ENCODE peak calls at places on chromosomes 5 and 9, in nine cellular contexts. E is T-cell; G is HuH-7; T is naive B cell; K is T-helper 2 cell; M is stimulated activated CD4-positive, alpha-beta T cell treated with anti-CD3 and anti-CD28 coated beads, Interleukin-4, amount 100 ng/mL, for 48 hours; J is left lung; R is Peyer's patch; O is EL. Z is an unnamed sample.

GRCh38 chr5:143023447-143024096 is 253.4 kb downstream of the ARHGAP26 start:
- DNase-seq in M (no peak), G (no peak), K (peak), R (no peak), E (no peak), O (peak), T (no peak), J (no peak), Z (no peak)

GRCh38 chr5:163914911-163915310 is 409.5 kb downstream of the MAT2B start:
- DNase-seq in G (no peak), E (peak), O (no peak), K (no peak), J (peak), R (peak), T (peak), M (no peak), Z (no peak)

GRCh38 chr5:160369990-160370712 is at the start of gene C1QTNF2:
- DNase-seq in R (no peak), J (peak), M (no peak), K (no peak), O (peak), T (no peak), G (peak), E (no peak), Z (peak)

GRCh38 chr9:37939575-37940095 is 35.7 kb upstream of the SLC25A51 start:
- DNase-seq in E (no peak), O (no peak), K (no peak), T (no peak), J (no peak), G (no peak), M (no peak), R (no peak), Z (no peak)

GRCh38 chr9:127871531-127871930 is 5.9 kb downstream of the AK1 start:
- DNase-seq in J (no peak), T (no peak), M (no peak), E (no peak), R (no peak), O (no peak), K (no peak), G (no peak), Z (no peak)

GRCh38 chr9:40907657-40908624 is 220.5 kb downstream of the FOXD4L6 start:
- DNase-seq in M (no peak), R (no peak), G (no peak), J (no peak), O (no peak), E (no peak), K (no peak), T (no peak), Z (no peak)

GRCh38 chr5:176190886-176191755 is 47.1 kb upstream of the SIMC1 start:
- DNase-seq in T (no peak), E (no peak), M (no peak), G (no peak), R (no peak), J (no peak), O (no peak), K (no peak), Z (no peak)

GRCh38 chr9:115922441-115922840 is 231.2 kb upstream of the PAPPA start:
- DNase-seq in J (no peak), E (no peak), G (no peak), M (no peak), T (no peak), R (no peak), K (no peak), O (no peak), Z (no peak)

GRCh38 chr5:111224561-111224989 is 391 bp downstream of the CAMK4 start:
- DNase-seq in G (no peak), R (peak), E (no peak), T (no peak), O (no peak), K (no peak), M (peak), J (no peak), Z (no peak)

GRCh38 chr9:20186823-20187222 is 398.0 kb upstream of the SLC24A2 start:
- DNase-seq in G (no peak), E (no peak), J (no peak), O (no peak), K (no peak), M (no peak), R (no peak), T (no peak), Z (no peak)